ENCODE peak calls at places on chromosomes 7 and 10, in five cellular contexts. F is HFFc6, H is Caco-2, Y is H9, S is endothelial cell. K is an unnamed sample.

GRCh38 chr10:80700760-80701444 is 163.2 kb downstream of the SH2D4B start:
- DNase-seq in F (no peak), H (peak), Y (no peak), S (no peak), K (no peak)

GRCh38 chr7:49396194-49396593 is 377.2 kb upstream of the VWC2 start:
- DNase-seq in F (no peak), H (no peak), Y (no peak), S (no peak), K (no peak)

GRCh38 chr7:121313793-121314676 is 14.8 kb upstream of the WNT16 start:
- DNase-seq in F (no peak), H (no peak), Y (no peak), S (no peak), K (peak)

GRCh38 chr10:69093933-69094332 is 6.0 kb downstream of the SRGN start:
- DNase-seq in F (peak), H (peak), Y (no peak), S (no peak), K (no peak)

GRCh38 chr10:85642421-85643170 is 724.0 kb downstream of the GRID1 start:
- DNase-seq in F (peak), H (peak), Y (no peak), S (no peak), K (no peak)

GRCh38 chr10:123274513-123275182 is 120.4 kb downstream of the BUB3 start:
- DNase-seq in F (no peak), H (no peak), Y (no peak), S (no peak), K (no peak)

GRCh38 chr10:79386637-79387465 is 39.6 kb downstream of the PPIF start:
- DNase-seq in F (no peak), H (no peak), Y (peak), S (no peak), K (no peak)

GRCh38 chr10:123527122-123527521 is 139.0 kb upstream of the GPR26 start:
- DNase-seq in F (no peak), H (no peak), Y (no peak), S (no peak), K (no peak)

GRCh38 chr7:98194672-98195457 is 16.4 kb upstream of the BHLHA15 start:
- DNase-seq in F (no peak), H (no peak), Y (no peak), S (no peak), K (no peak)

GRCh38 chr7:116524221-116524608 is 621 bp upstream of the CAV1 start:
- DNase-seq in F (no peak), H (no peak), Y (no peak), S (no peak), K (no peak)

GRCh38 chr7:116525913-116526857 is 1.3 kb downstream of the CAV1 start:
- DNase-seq in F (peak), H (peak), Y (peak), S (peak), K (peak)

GRCh38 chr7:116525298-116525912 is 569 bp downstream of the CAV1 start:
- DNase-seq in F (no peak), H (peak), Y (peak), S (peak), K (peak)

GRCh38 chr7:116526897-116527296 is 2.1 kb downstream of the CAV1 start:
- DNase-seq in F (no peak), H (no peak), Y (no peak), S (no peak), K (no peak)

GRCh38 chr7:116524609-116525297 is at the start of gene CAV1:
- DNase-seq in F (peak), H (peak), Y (peak), S (peak), K (peak)
- TF ChIP-seq CTCF in F (peak), H (no peak), Y (peak), S (no peak), K (no peak)

GRCh38 chr7:129576138-129576537 is 35.4 kb upstream of the NRF1 start:
- DNase-seq in F (no peak), H (no peak), Y (no peak), S (no peak), K (no peak)

GRCh38 chr7:129575699-129576098 is 35.8 kb upstream of the NRF1 start:
- DNase-seq in F (no peak), H (no peak), Y (no peak), S (no peak), K (no peak)

GRCh38 chr7:129577881-129578462 is 33.5 kb upstream of the NRF1 start:
- DNase-seq in F (no peak), H (no peak), Y (no peak), S (no peak), K (no peak)

GRCh38 chr7:129574487-129574886 is 37.0 kb upstream of the NRF1 start:
- DNase-seq in F (peak), H (no peak), Y (no peak), S (no peak), K (no peak)

DNA sequence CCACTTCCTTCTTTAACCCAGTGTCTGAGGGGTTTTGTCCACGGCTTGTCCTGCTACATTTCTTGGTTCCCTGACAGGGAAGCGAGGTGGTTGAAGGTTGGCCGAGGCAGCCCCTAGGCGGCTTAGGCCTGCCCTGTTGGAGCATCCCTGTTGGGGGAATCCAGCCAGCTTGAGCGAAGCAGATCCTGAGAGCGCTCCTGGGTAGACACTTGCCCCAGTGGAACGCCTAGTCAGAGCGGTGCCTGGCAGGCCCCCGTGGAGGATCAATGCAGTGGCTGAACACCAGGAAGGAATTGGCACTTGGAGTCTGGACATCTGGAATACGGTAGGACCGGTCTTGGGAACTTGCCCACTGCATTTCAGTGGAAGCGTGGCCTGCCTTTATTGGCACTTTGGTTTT is 32.7 kb upstream of the NRF1 start:
- DNase-seq in F (no peak), H (no peak), Y (no peak), S (no peak), K (no peak)
- TF ChIP-seq CTCF in F (no peak), H (no peak), Y (no peak), S (no peak), K (no peak)

GRCh38 chr7:105009667-105010537 is 4.1 kb upstream of the KMT2E start:
- DNase-seq in F (no peak), H (no peak), Y (no peak), S (no peak), K (no peak)

GRCh38 chr7:105007298-105007697 is 6.7 kb upstream of the KMT2E start:
- DNase-seq in F (no peak), H (no peak), Y (no peak), S (no peak), K (no peak)

GRCh38 chr7:105003875-105004510 is 10.0 kb upstream of the KMT2E start:
- DNase-seq in F (no peak), H (no peak), Y (no peak), S (no peak), K (no peak)

GRCh38 chr7:105003275-105003674 is 10.7 kb upstream of the KMT2E start:
- DNase-seq in F (peak), H (no peak), Y (no peak), S (no peak), K (no peak)

DNA sequence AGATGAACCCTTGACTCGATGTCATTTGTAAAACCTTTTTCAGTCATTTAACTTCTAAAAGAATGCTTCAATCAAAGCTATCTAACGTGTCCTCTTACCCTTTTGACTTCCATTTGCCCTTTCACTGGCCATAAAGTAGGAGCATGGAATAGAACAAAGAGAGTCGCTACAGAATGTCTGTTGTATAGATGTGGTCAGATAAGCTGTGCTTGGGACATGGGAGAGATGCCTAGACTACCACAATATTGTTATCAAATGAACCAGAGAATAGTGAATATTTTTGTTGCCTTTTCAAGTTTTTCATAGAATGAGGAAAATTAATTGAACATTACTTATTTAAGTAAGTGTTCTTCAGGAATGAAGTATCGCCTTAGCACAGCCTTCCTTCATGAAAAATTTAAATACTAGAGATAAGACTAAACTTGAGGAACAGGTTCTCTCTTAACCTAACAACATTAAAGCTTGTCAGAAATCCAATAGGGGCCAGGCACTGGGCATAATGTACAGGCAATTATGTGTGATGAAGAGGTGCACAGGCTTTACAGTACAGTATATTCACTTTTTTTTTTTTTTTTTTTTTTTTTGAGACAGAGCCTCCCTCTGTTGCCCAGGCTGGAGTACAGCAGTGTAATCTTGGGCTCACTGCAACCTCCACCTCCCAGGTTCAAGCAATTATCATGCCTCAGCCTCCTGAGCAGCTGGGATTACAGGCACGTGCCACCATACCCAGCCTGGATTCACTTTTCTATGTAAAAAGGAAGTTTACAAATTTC is 7.5 kb upstream of the KMT2E start:
- DNase-seq in F (no peak), H (peak), Y (no peak), S (no peak), K (no peak)
- TF ChIP-seq CTCF in F (no peak), H (no peak), Y (no peak), S (no peak), K (no peak)

GRCh38 chr10:43316988-43317387 is 50.1 kb upstream of the RASGEF1A start:
- DNase-seq in F (no peak), H (peak), Y (no peak), S (no peak), K (no peak)
- TF ChIP-seq CTCF in F (no peak), H (peak), Y (peak), S (no peak), K (no peak)

DNA sequence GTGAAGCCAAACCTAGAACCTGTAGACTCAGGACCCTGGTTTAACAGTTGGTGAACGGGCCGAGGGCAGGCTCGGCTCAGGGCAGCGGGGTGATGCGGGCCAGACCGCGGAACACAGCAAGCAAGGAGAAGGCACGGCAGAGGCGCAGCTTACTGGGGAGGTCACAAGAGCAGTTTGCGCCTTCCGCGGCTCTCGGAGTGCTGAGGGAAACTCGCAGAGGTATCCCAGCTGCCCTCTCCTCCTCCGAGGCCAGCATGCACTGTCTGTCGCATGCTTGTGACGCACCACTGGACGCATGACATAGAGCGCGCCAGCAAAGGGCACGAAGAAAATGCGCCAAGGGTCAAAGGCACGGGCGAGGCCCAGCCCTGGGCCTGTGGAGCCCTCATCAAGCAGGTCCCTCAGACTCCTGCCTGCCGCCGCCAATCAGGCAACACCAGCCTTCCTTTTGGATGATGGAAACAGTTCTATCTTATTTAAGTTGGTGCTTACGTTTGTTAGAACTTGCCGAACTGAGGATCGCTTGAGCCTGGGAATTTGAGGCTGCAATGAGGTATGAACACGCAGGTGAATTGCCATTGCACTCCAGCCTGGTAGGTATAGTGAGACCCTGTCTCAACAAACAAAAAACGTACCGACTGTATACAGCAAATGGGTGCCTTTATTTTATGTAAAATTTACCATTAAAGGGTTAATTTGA is 574.3 kb upstream of the GHITM start:
- DNase-seq in F (no peak), H (no peak), Y (no peak), S (no peak), K (no peak)
- TF ChIP-seq CTCF in F (no peak), H (no peak), Y (no peak), S (no peak), K (no peak)

DNA sequence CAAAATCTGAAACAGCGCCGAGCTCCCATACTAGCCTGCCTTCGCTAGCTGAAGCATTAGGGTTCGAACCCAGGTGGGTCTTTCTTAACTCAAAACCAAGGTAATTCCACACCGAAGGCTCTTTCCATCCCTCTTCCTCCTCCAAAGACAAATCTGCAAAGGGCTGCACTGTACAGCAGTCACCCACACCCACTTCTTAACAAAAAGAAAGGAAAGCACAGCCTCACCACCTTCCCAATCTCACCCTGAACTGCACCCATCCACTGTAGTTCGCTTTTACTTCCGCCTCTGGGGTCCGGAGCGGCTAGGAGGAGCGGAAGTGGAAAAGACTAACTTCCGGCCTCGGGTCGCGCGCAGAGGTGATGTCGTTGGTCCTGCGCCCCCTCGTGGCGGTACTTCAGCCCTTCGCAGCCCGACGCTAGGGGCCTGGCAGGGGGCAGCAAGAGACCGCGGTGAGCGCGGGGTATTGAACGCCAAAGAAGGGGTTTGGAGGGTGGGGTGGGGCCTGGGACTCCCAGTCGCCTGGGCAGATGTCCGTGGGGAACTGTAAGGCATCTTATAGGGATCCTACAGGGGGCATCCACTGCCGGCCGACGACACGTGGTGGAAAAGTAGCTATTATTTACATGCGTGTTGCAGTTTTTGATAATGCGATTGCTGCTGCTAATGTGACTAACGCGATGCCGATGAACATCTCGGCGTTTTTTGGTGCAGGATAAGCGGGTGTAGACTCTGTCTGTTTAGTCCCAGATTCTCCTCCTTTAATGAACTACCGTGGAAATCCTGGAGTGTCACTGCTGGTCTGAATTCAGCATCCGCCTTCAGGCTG is at the start of gene MTERF1:
- DNase-seq in F (peak), H (peak), Y (peak), S (peak), K (peak)
- TF ChIP-seq CTCF in F (peak), H (peak), Y (peak), S (peak), K (peak)

DNA sequence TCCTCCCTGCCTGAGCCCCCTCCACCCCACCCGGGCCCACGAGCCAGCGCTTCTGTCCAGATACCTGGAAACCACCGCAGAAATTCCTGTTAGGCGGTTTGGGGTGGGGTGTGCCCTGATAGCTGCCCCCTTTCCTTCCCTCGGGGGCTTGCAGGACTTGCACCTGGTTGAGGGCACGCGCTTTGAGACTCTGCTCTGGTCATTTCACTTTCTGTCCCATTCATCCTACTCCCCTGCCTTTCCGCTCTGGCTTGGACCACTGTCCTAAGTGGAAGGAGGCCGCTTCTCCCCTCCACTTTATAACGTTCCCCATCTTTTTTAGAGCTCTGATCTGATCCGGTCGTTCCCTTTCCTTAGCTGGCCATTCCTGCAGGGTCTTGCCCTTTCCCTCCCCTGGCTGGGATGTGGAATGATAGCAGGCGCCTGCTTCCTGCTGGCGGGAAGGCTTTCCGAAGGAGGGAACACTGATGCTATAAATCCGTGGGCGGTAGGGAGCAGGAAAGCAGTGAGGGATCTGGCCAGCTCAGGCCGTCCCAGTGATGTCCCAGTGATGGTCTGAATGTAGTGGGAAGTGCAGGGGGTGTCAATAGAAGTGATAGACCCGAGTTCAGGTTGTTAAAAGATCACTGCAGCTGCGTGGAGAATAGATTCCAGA is 852 bp upstream of the PRKAR1B start:
- DNase-seq in F (no peak), H (no peak), Y (no peak), S (no peak), K (no peak)
- TF ChIP-seq CTCF in F (no peak), H (no peak), Y (no peak), S (no peak), K (no peak)